ENCODE peak calls at places on chromosomes 5 and 9, in nine cellular contexts. U, P, L, J, Y, S, Z, H and X are unnamed samples.
A peak's percentile ranks its signal among the peaks of the same experiment; 100 is the strongest.

GRCh38 chr9:96193356-96193755 is 108.6 kb downstream of the HSD17B3 start:
- DNase-seq in U (no peak), P (no peak), L (no peak), J (no peak), Y (no peak), S (no peak), Z (no peak), H (no peak), X (no peak)

GRCh38 chr5:91170266-91170665 is 212.9 kb downstream of the ARRDC3 start:
- DNase-seq in U (peak; percentile 74), P (no peak), L (no peak), J (no peak), Y (no peak), S (no peak), Z (no peak), H (no peak), X (no peak)

GRCh38 chr9:29211681-29212589 is 1638.7 kb upstream of the C9orf72 start:
- DNase-seq in U (peak; percentile 39), P (no peak), L (peak; percentile 79), J (peak; percentile 47), Y (peak; percentile 45), S (no peak), Z (no peak), H (peak; percentile 70), X (peak; percentile 29)

GRCh38 chr5:42454216-42454995 is 31.2 kb downstream of the GHR start:
- DNase-seq in U (no peak), P (no peak), L (no peak), J (no peak), Y (no peak), S (no peak), Z (no peak), H (no peak), X (no peak)

GRCh38 chr5:141272906-141273305 is 27.7 kb downstream of the PCDHB15 start:
- DNase-seq in U (no peak), P (no peak), L (no peak), J (no peak), Y (no peak), S (no peak), Z (no peak), H (no peak), X (no peak)

GRCh38 chr5:167244583-167244982 is 1046.9 kb upstream of the WWC1 start:
- DNase-seq in U (peak; percentile 18), P (no peak), L (no peak), J (no peak), Y (no peak), S (no peak), Z (no peak), H (no peak), X (no peak)

GRCh38 chr5:1209896-1210776 is 8.7 kb downstream of the SLC6A19 start:
- DNase-seq in U (no peak), P (no peak), L (no peak), J (no peak), Y (no peak), S (no peak), Z (no peak), H (no peak), X (no peak)

GRCh38 chr9:98150726-98151125 is 31.7 kb upstream of the TRIM14 start:
- DNase-seq in U (no peak), P (no peak), L (no peak), J (no peak), Y (no peak), S (no peak), Z (no peak), H (no peak), X (no peak)

GRCh38 chr9:128632066-128632465 is 24.6 kb downstream of the DYNC2I2 start:
- DNase-seq in U (no peak), P (no peak), L (no peak), J (no peak), Y (no peak), S (no peak), Z (no peak), H (no peak), X (no peak)

GRCh38 chr5:133533541-133533940 is 78.8 kb downstream of the FSTL4 start:
- DNase-seq in U (no peak), P (no peak), L (no peak), J (no peak), Y (no peak), S (no peak), Z (no peak), H (no peak), X (no peak)

GRCh38 chr5:9196403-9197224 is 349.3 kb downstream of the SEMA5A start:
- DNase-seq in U (peak; percentile 51), P (no peak), L (no peak), J (no peak), Y (no peak), S (no peak), Z (no peak), H (no peak), X (no peak)

GRCh38 chr9:127700594-127701255 is 6.1 kb upstream of the CFAP157 start:
- DNase-seq in U (no peak), P (no peak), L (no peak), J (no peak), Y (no peak), S (no peak), Z (no peak), H (no peak), X (no peak)

GRCh38 chr5:108521841-108522506 is 140.1 kb upstream of the FBXL17 start:
- DNase-seq in U (peak; percentile 78), P (no peak), L (peak; percentile 14), J (no peak), Y (no peak), S (no peak), Z (no peak), H (no peak), X (no peak)

GRCh38 chr9:124257865-124258764 is at the start of gene NEK6:
- DNase-seq in U (no peak), P (no peak), L (peak; percentile 19), J (no peak), Y (no peak), S (peak; percentile 54), Z (peak; percentile 56), H (no peak), X (no peak)

GRCh38 chr5:142386151-142387021 is 61.6 kb upstream of the SPRY4 start:
- DNase-seq in U (no peak), P (no peak), L (no peak), J (no peak), Y (no peak), S (no peak), Z (no peak), H (no peak), X (no peak)

GRCh38 chr9:135722365-135722764 is 20.4 kb downstream of the KCNT1 start:
- DNase-seq in U (no peak), P (no peak), L (no peak), J (no peak), Y (peak; percentile 35), S (no peak), Z (no peak), H (no peak), X (no peak)

GRCh38 chr9:126791406-126792230 is 13.2 kb upstream of the ZBTB43 start:
- DNase-seq in U (peak; percentile 79), P (no peak), L (no peak), J (no peak), Y (no peak), S (no peak), Z (no peak), H (no peak), X (peak; percentile 43)

GRCh38 chr9:86321373-86321772 is 32.8 kb downstream of the TUT7 start:
- DNase-seq in U (peak; percentile 87), P (no peak), L (no peak), J (no peak), Y (no peak), S (no peak), Z (no peak), H (no peak), X (no peak)

GRCh38 chr9:69429281-69429680 is 104.3 kb downstream of the ENTREP1 start:
- DNase-seq in U (no peak), P (no peak), L (no peak), J (no peak), Y (no peak), S (no peak), Z (no peak), H (no peak), X (no peak)

GRCh38 chr5:141858084-141858765 is 20.0 kb downstream of the PCDH1 start:
- DNase-seq in U (no peak), P (no peak), L (no peak), J (no peak), Y (no peak), S (no peak), Z (no peak), H (no peak), X (no peak)

GRCh38 chr9:99809586-99810357 is 11.9 kb upstream of the NR4A3 start:
- DNase-seq in U (no peak), P (no peak), L (no peak), J (no peak), Y (no peak), S (no peak), Z (no peak), H (no peak), X (no peak)

GRCh38 chr9:124311283-124311682 is 53.5 kb downstream of the NEK6 start:
- DNase-seq in U (no peak), P (no peak), L (no peak), J (no peak), Y (no peak), S (no peak), Z (no peak), H (no peak), X (no peak)

GRCh38 chr5:454936-455335 is 12.0 kb downstream of the EXOC3 start:
- DNase-seq in U (no peak), P (no peak), L (no peak), J (no peak), Y (no peak), S (no peak), Z (peak; percentile 4), H (peak; percentile 50), X (peak; percentile 14)

GRCh38 chr5:173917788-173918786 is 29.9 kb downstream of the CPEB4 start:
- DNase-seq in U (peak; percentile 88), P (peak; percentile 43), L (peak; percentile 13), J (peak; percentile 31), Y (no peak), S (peak; percentile 21), Z (no peak), H (peak; percentile 85), X (peak; percentile 15)

GRCh38 chr5:122137702-122138101 is 8.4 kb downstream of the ZNF474 start:
- DNase-seq in U (no peak), P (no peak), L (no peak), J (no peak), Y (no peak), S (no peak), Z (no peak), H (no peak), X (no peak)

GRCh38 chr5:62627121-62627520 is 48.5 kb downstream of the LRRC70 start:
- DNase-seq in U (no peak), P (no peak), L (no peak), J (no peak), Y (no peak), S (no peak), Z (no peak), H (no peak), X (no peak)

GRCh38 chr5:123813937-123814624 is 302.1 kb downstream of the CSNK1G3 start:
- DNase-seq in U (peak; percentile 31), P (no peak), L (no peak), J (no peak), Y (no peak), S (no peak), Z (no peak), H (no peak), X (peak; percentile 27)

GRCh38 chr5:159899067-159900049 is 16.9 kb upstream of the ADRA1B start:
- DNase-seq in U (no peak), P (no peak), L (no peak), J (no peak), Y (no peak), S (no peak), Z (no peak), H (no peak), X (no peak)

GRCh38 chr9:129027224-129027684 is 877 bp downstream of the SH3GLB2 start:
- DNase-seq in U (no peak), P (no peak), L (no peak), J (no peak), Y (no peak), S (no peak), Z (no peak), H (no peak), X (no peak)

GRCh38 chr5:366541-367357 is 45.2 kb downstream of the AHRR start:
- DNase-seq in U (no peak), P (no peak), L (no peak), J (no peak), Y (no peak), S (no peak), Z (no peak), H (peak; percentile 47), X (no peak)

GRCh38 chr9:105637787-105638395 is 24.4 kb upstream of the TAL2 start:
- DNase-seq in U (no peak), P (no peak), L (no peak), J (no peak), Y (no peak), S (no peak), Z (no peak), H (no peak), X (no peak)